ENCODE peak calls at places on chromosomes 3 and 15, in six cellular contexts. J, Z, T, R, F and B are unnamed samples.

GRCh38 chr3:72078661-72079368 is 293.9 kb upstream of the PROK2 start:
- DNase-seq in R (no peak), Z (no peak), T (no peak), J (no peak), F (no peak), B (no peak)

GRCh38 chr3:171480526-171480925 is 20.3 kb upstream of the TNIK start:
- DNase-seq in J (no peak), R (no peak), T (no peak), F (no peak), Z (no peak), B (no peak)

GRCh38 chr3:176032043-176032442 is 1165.2 kb downstream of the TBL1XR1 start:
- DNase-seq in R (peak), T (no peak), Z (no peak), F (no peak), J (no peak), B (no peak)

GRCh38 chr3:182947892-182948291 is 32.4 kb downstream of the DCUN1D1 start:
- DNase-seq in T (peak), J (peak), F (no peak), R (no peak), Z (no peak), B (no peak)

GRCh38 chr3:154904328-154904727 is 175.8 kb upstream of the MME start:
- DNase-seq in R (peak), F (no peak), Z (no peak), T (no peak), J (no peak), B (no peak)

GRCh38 chr3:87053548-87053947 is 62.6 kb upstream of the VGLL3 start:
- DNase-seq in T (no peak), F (no peak), R (peak), J (no peak), Z (no peak), B (no peak)

GRCh38 chr3:133941390-133941789 is 45.7 kb upstream of the RAB6B start:
- DNase-seq in R (peak), Z (no peak), J (no peak), F (no peak), T (no peak), B (no peak)

GRCh38 chr3:72756900-72757299 is 91.3 kb downstream of the SHQ1 start:
- DNase-seq in F (no peak), T (no peak), Z (no peak), J (no peak), R (no peak), B (no peak)

GRCh38 chr3:153740109-153740508 is 381.1 kb upstream of the ARHGEF26 start:
- DNase-seq in R (no peak), J (no peak), F (no peak), T (no peak), Z (no peak), B (no peak)

GRCh38 chr3:77055841-77056341 is 16.0 kb downstream of the ROBO2 start:
- DNase-seq in J (no peak), F (no peak), T (no peak), R (no peak), Z (no peak), B (no peak)

GRCh38 chr15:45914425-45914824 is 279.6 kb downstream of the SQOR start:
- DNase-seq in R (no peak), J (no peak), F (no peak), T (no peak), Z (no peak), B (no peak)

GRCh38 chr15:31511707-31512310 is 185.2 kb downstream of the KLF13 start:
- DNase-seq in T (no peak), F (no peak), J (no peak), R (no peak), Z (no peak), B (no peak)

GRCh38 chr3:55042591-55042990 is 114.7 kb upstream of the LRTM1 start:
- DNase-seq in R (peak), Z (no peak), J (no peak), T (no peak), F (no peak), B (no peak)

GRCh38 chr15:27850961-27851636 is 248.0 kb downstream of the OCA2 start:
- DNase-seq in Z (no peak), T (no peak), R (no peak), F (no peak), J (no peak), B (no peak)

GRCh38 chr3:29950232-29950631 is 656.2 kb upstream of the TGFBR2 start:
- DNase-seq in R (no peak), F (no peak), Z (no peak), T (no peak), J (no peak), B (no peak)

GRCh38 chr3:120506076-120506827 is 55.5 kb upstream of the FSTL1 start:
- DNase-seq in J (no peak), T (no peak), R (peak), Z (no peak), F (no peak), B (no peak)

GRCh38 chr3:134721214-134721613 is 70.4 kb upstream of the KY start:
- DNase-seq in F (no peak), J (no peak), Z (no peak), R (peak), T (no peak), B (no peak)

GRCh38 chr15:61623746-61624145 is 394.6 kb upstream of the RORA start:
- DNase-seq in R (no peak), T (no peak), Z (no peak), J (no peak), F (no peak), B (no peak)

GRCh38 chr3:151925876-151926275 is 52.4 kb downstream of the SUCNR1 start:
- DNase-seq in Z (no peak), J (no peak), F (no peak), R (peak), T (no peak), B (no peak)

GRCh38 chr15:90191344-90191687 is 9.8 kb upstream of the SEMA4B start:
- DNase-seq in J (no peak), T (no peak), R (no peak), Z (no peak), F (no peak), B (no peak)
- H3K4me3 ChIP-seq in J (no peak), T (no peak), R (no peak), Z (no peak), F (no peak), B (no peak)

GRCh38 chr3:8503461-8503860 is 1.8 kb downstream of the LMCD1 start:
- DNase-seq in R (peak), J (no peak), F (no peak), T (no peak), Z (no peak), B (no peak)

GRCh38 chr3:8505621-8506020 is 4.0 kb downstream of the LMCD1 start:
- DNase-seq in R (peak), T (no peak), J (no peak), Z (no peak), F (no peak), B (no peak)

GRCh38 chr3:8503871-8504610 is 2.4 kb downstream of the LMCD1 start:
- DNase-seq in Z (no peak), F (no peak), T (no peak), R (peak), J (no peak), B (no peak)

GRCh38 chr3:8506611-8507061 is 5.0 kb downstream of the LMCD1 start:
- DNase-seq in Z (no peak), T (no peak), J (no peak), F (no peak), R (peak), B (no peak)

GRCh38 chr3:8504611-8504973 is 3.0 kb downstream of the LMCD1 start:
- DNase-seq in T (no peak), F (no peak), Z (no peak), J (no peak), R (peak), B (no peak)
- H3K4me3 ChIP-seq in T (no peak), F (peak), Z (no peak), J (no peak), R (peak), B (no peak)

DNA sequence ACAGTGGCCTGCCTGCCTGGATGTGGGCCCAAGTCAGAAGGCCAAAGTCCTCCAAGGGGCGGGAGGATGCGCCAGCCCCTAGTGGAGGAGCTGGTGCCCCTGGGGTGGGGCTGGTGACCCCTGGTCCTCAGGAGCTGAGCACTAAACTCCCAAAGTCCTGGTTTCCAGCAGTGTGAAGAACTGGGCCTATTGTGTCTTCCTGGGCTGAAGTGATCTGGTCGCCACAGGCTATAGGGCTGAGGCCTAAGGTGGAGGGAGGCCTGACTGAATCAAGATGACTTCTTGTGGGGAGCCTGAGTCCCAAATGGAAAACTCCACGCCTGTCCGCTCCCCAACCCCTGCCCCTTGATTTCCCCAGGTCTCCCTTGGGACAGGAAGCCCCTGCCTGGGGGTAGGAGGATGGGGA is 775 bp upstream of the FES start:
- DNase-seq in F (peak), T (no peak), R (no peak), J (no peak), Z (no peak), B (peak)
- H3K4me3 ChIP-seq in F (peak), T (no peak), R (peak), J (no peak), Z (peak), B (no peak)

GRCh38 chr3:37050242-37050641 is 56.9 kb downstream of the MLH1 start:
- DNase-seq in J (no peak), Z (no peak), R (no peak), T (no peak), F (no peak), B (no peak)
- H3K4me3 ChIP-seq in J (no peak), Z (no peak), R (no peak), T (no peak), F (no peak), B (no peak)

GRCh38 chr3:157786618-157787017 is 283.4 kb upstream of the VEPH1 start:
- DNase-seq in Z (no peak), T (no peak), J (no peak), R (peak), F (no peak), B (no peak)
- H3K4me3 ChIP-seq in Z (no peak), T (no peak), J (no peak), R (no peak), F (no peak), B (no peak)